ENCODE peak calls at places on chromosome 11, in ten cellular contexts. One of them, this sample, is unnamed.
A peak's percentile ranks its signal among the peaks of the same experiment; 100 is the strongest.

GRCh38 chr11:112925516-112926310 is 35.5 kb upstream of the NCAM1 start:
- DNase-seq in hypothalamus: no peak
- DNase-seq in NCI-H1417: no peak
- DNase-seq in HFF-Myc: no peak
- DNase-seq in retina: no peak
- DNase-seq in upper lobe of right lung: no peak
- DNase-seq in glutamatergic neuron: no peak
- DNase-seq in astrocyte: no peak
- DNase-seq in AG10803: no peak
- DNase-seq in NCI-H82: no peak
- DNase-seq in this sample: no peak

GRCh38 chr11:110921742-110922200 is 209.5 kb upstream of the ARHGAP20 start:
- DNase-seq in hypothalamus: no peak
- DNase-seq in NCI-H1417: no peak
- DNase-seq in HFF-Myc: no peak
- DNase-seq in retina: no peak
- DNase-seq in upper lobe of right lung: no peak
- DNase-seq in glutamatergic neuron: no peak
- DNase-seq in astrocyte: peak; percentile 67
- DNase-seq in AG10803: peak; percentile 24
- DNase-seq in NCI-H82: peak; percentile 21
- DNase-seq in this sample: no peak

GRCh38 chr11:68524213-68524612 is 63.7 kb downstream of the PPP6R3 start:
- DNase-seq in hypothalamus: no peak
- DNase-seq in NCI-H1417: no peak
- DNase-seq in HFF-Myc: peak; percentile 57
- DNase-seq in retina: no peak
- DNase-seq in upper lobe of right lung: no peak
- DNase-seq in glutamatergic neuron: no peak
- DNase-seq in astrocyte: no peak
- DNase-seq in AG10803: no peak
- DNase-seq in NCI-H82: no peak
- DNase-seq in this sample: no peak

GRCh38 chr11:34599406-34599901 is 21.4 kb upstream of the EHF start:
- DNase-seq in hypothalamus: no peak
- DNase-seq in NCI-H1417: no peak
- DNase-seq in HFF-Myc: peak; percentile 40
- DNase-seq in retina: no peak
- DNase-seq in upper lobe of right lung: no peak
- DNase-seq in glutamatergic neuron: no peak
- DNase-seq in astrocyte: peak; percentile 88
- DNase-seq in AG10803: peak; percentile 82
- DNase-seq in NCI-H82: no peak
- DNase-seq in this sample: no peak

GRCh38 chr11:129815596-129816461 is at the start of gene TMEM45B:
- DNase-seq in hypothalamus: no peak
- DNase-seq in NCI-H1417: peak; percentile 89
- DNase-seq in HFF-Myc: no peak
- DNase-seq in retina: peak; percentile 73
- DNase-seq in upper lobe of right lung: peak; percentile 88
- DNase-seq in glutamatergic neuron: peak; percentile 53
- DNase-seq in astrocyte: no peak
- DNase-seq in AG10803: no peak
- DNase-seq in NCI-H82: no peak
- DNase-seq in this sample: no peak

GRCh38 chr11:47010192-47010591 is 73.6 kb downstream of the CSTPP1 start:
- DNase-seq in hypothalamus: no peak
- DNase-seq in NCI-H1417: no peak
- DNase-seq in HFF-Myc: no peak
- DNase-seq in retina: no peak
- DNase-seq in upper lobe of right lung: no peak
- DNase-seq in glutamatergic neuron: no peak
- DNase-seq in astrocyte: no peak
- DNase-seq in AG10803: peak; percentile 57
- DNase-seq in NCI-H82: peak; percentile 52
- DNase-seq in this sample: no peak

GRCh38 chr11:131977854-131978253 is 607.4 kb downstream of the NTM start:
- DNase-seq in hypothalamus: no peak
- DNase-seq in NCI-H1417: no peak
- DNase-seq in HFF-Myc: no peak
- DNase-seq in retina: no peak
- DNase-seq in upper lobe of right lung: no peak
- DNase-seq in glutamatergic neuron: no peak
- DNase-seq in astrocyte: peak; percentile 93
- DNase-seq in AG10803: peak; percentile 78
- DNase-seq in NCI-H82: no peak
- DNase-seq in this sample: no peak

GRCh38 chr11:45847908-45848316 is 637 bp downstream of the CRY2 start:
- DNase-seq in hypothalamus: no peak
- DNase-seq in NCI-H1417: peak; percentile 71
- DNase-seq in HFF-Myc: no peak
- DNase-seq in retina: no peak
- DNase-seq in upper lobe of right lung: peak; percentile 74
- DNase-seq in glutamatergic neuron: peak; percentile 28
- DNase-seq in astrocyte: peak; percentile 63
- DNase-seq in AG10803: peak; percentile 76
- DNase-seq in NCI-H82: peak; percentile 55
- DNase-seq in this sample: no peak

GRCh38 chr11:105297463-105297862 is 157.9 kb upstream of the CARD18 start:
- DNase-seq in hypothalamus: no peak
- DNase-seq in NCI-H1417: no peak
- DNase-seq in HFF-Myc: peak; percentile 2
- DNase-seq in retina: no peak
- DNase-seq in upper lobe of right lung: no peak
- DNase-seq in glutamatergic neuron: no peak
- DNase-seq in astrocyte: peak; percentile 71
- DNase-seq in AG10803: peak; percentile 15
- DNase-seq in NCI-H82: no peak
- DNase-seq in this sample: no peak

GRCh38 chr11:59263225-59263894 is 50.6 kb upstream of the MPEG1 start:
- DNase-seq in hypothalamus: no peak
- DNase-seq in NCI-H1417: no peak
- DNase-seq in HFF-Myc: no peak
- DNase-seq in retina: peak; percentile 35
- DNase-seq in upper lobe of right lung: no peak
- DNase-seq in glutamatergic neuron: no peak
- DNase-seq in astrocyte: no peak
- DNase-seq in AG10803: no peak
- DNase-seq in NCI-H82: peak; percentile 42
- DNase-seq in this sample: no peak

GRCh38 chr11:66951135-66951534 is 7.0 kb downstream of the PC start:
- DNase-seq in hypothalamus: no peak
- DNase-seq in NCI-H1417: no peak
- DNase-seq in HFF-Myc: no peak
- DNase-seq in retina: no peak
- DNase-seq in upper lobe of right lung: no peak
- DNase-seq in glutamatergic neuron: no peak
- DNase-seq in astrocyte: no peak
- DNase-seq in AG10803: no peak
- DNase-seq in NCI-H82: no peak
- DNase-seq in this sample: no peak

GRCh38 chr11:126246636-126247035 is 22.1 kb downstream of the SRPRA start:
- DNase-seq in hypothalamus: no peak
- DNase-seq in NCI-H1417: no peak
- DNase-seq in HFF-Myc: no peak
- DNase-seq in retina: no peak
- DNase-seq in upper lobe of right lung: no peak
- DNase-seq in glutamatergic neuron: no peak
- DNase-seq in astrocyte: peak; percentile 29
- DNase-seq in AG10803: peak; percentile 41
- DNase-seq in NCI-H82: no peak
- DNase-seq in this sample: no peak

GRCh38 chr11:12321217-12321937 is 56.0 kb upstream of the PARVA start:
- DNase-seq in hypothalamus: no peak
- DNase-seq in NCI-H1417: peak; percentile 34
- DNase-seq in HFF-Myc: no peak
- DNase-seq in retina: no peak
- DNase-seq in upper lobe of right lung: no peak
- DNase-seq in glutamatergic neuron: no peak
- DNase-seq in astrocyte: no peak
- DNase-seq in AG10803: no peak
- DNase-seq in NCI-H82: no peak
- DNase-seq in this sample: no peak

GRCh38 chr11:3158821-3159220 is 6.3 kb downstream of the OSBPL5 start:
- DNase-seq in hypothalamus: no peak
- DNase-seq in NCI-H1417: no peak
- DNase-seq in HFF-Myc: no peak
- DNase-seq in retina: no peak
- DNase-seq in upper lobe of right lung: no peak
- DNase-seq in glutamatergic neuron: no peak
- DNase-seq in astrocyte: no peak
- DNase-seq in AG10803: no peak
- DNase-seq in NCI-H82: no peak
- DNase-seq in this sample: no peak

GRCh38 chr11:65552413-65552951 is 5.7 kb downstream of the LTBP3 start:
- DNase-seq in hypothalamus: no peak
- DNase-seq in NCI-H1417: peak; percentile 65
- DNase-seq in HFF-Myc: no peak
- DNase-seq in retina: no peak
- DNase-seq in upper lobe of right lung: no peak
- DNase-seq in glutamatergic neuron: no peak
- DNase-seq in astrocyte: no peak
- DNase-seq in AG10803: no peak
- DNase-seq in NCI-H82: peak; percentile 77
- DNase-seq in this sample: no peak

GRCh38 chr11:115042002-115042401 is 363.7 kb downstream of the NXPE2 start:
- DNase-seq in hypothalamus: no peak
- DNase-seq in NCI-H1417: no peak
- DNase-seq in HFF-Myc: no peak
- DNase-seq in retina: peak; percentile 29
- DNase-seq in upper lobe of right lung: no peak
- DNase-seq in glutamatergic neuron: peak; percentile 86
- DNase-seq in astrocyte: no peak
- DNase-seq in AG10803: no peak
- DNase-seq in NCI-H82: peak; percentile 32
- DNase-seq in this sample: no peak

GRCh38 chr11:116782728-116783127 is 5.1 kb downstream of the ZPR1 start:
- DNase-seq in hypothalamus: no peak
- DNase-seq in NCI-H1417: no peak
- DNase-seq in HFF-Myc: no peak
- DNase-seq in retina: no peak
- DNase-seq in upper lobe of right lung: no peak
- DNase-seq in glutamatergic neuron: no peak
- DNase-seq in astrocyte: peak; percentile 48
- DNase-seq in AG10803: peak; percentile 64
- DNase-seq in NCI-H82: no peak
- DNase-seq in this sample: no peak

GRCh38 chr11:75813622-75814039 is 1.4 kb upstream of the UVRAG start:
- DNase-seq in hypothalamus: no peak
- DNase-seq in NCI-H1417: no peak
- DNase-seq in HFF-Myc: no peak
- DNase-seq in retina: no peak
- DNase-seq in upper lobe of right lung: no peak
- DNase-seq in glutamatergic neuron: no peak
- DNase-seq in astrocyte: peak; percentile 23
- DNase-seq in AG10803: no peak
- DNase-seq in NCI-H82: no peak
- DNase-seq in this sample: no peak

GRCh38 chr11:11594162-11594561 is 27.6 kb downstream of the GALNT18 start:
- DNase-seq in hypothalamus: no peak
- DNase-seq in NCI-H1417: no peak
- DNase-seq in HFF-Myc: no peak
- DNase-seq in retina: no peak
- DNase-seq in upper lobe of right lung: no peak
- DNase-seq in glutamatergic neuron: no peak
- DNase-seq in astrocyte: no peak
- DNase-seq in AG10803: no peak
- DNase-seq in NCI-H82: no peak
- DNase-seq in this sample: no peak

GRCh38 chr11:443542-444199 is 1.9 kb upstream of the ANO9 start:
- DNase-seq in hypothalamus: no peak
- DNase-seq in NCI-H1417: peak; percentile 84
- DNase-seq in HFF-Myc: no peak
- DNase-seq in retina: peak; percentile 50
- DNase-seq in upper lobe of right lung: no peak
- DNase-seq in glutamatergic neuron: no peak
- DNase-seq in astrocyte: no peak
- DNase-seq in AG10803: peak; percentile 41
- DNase-seq in NCI-H82: peak; percentile 25
- DNase-seq in this sample: no peak

GRCh38 chr11:65206901-65207300 is 25.2 kb downstream of the CAPN1 start:
- DNase-seq in hypothalamus: no peak
- DNase-seq in NCI-H1417: no peak
- DNase-seq in HFF-Myc: no peak
- DNase-seq in retina: no peak
- DNase-seq in upper lobe of right lung: no peak
- DNase-seq in glutamatergic neuron: no peak
- DNase-seq in astrocyte: no peak
- DNase-seq in AG10803: no peak
- DNase-seq in NCI-H82: no peak
- DNase-seq in this sample: no peak

GRCh38 chr11:85118151-85118550 is 509.0 kb downstream of the DLG2 start:
- DNase-seq in hypothalamus: no peak
- DNase-seq in NCI-H1417: no peak
- DNase-seq in HFF-Myc: no peak
- DNase-seq in retina: no peak
- DNase-seq in upper lobe of right lung: no peak
- DNase-seq in glutamatergic neuron: no peak
- DNase-seq in astrocyte: peak; percentile 33
- DNase-seq in AG10803: no peak
- DNase-seq in NCI-H82: peak; percentile 91
- DNase-seq in this sample: no peak

GRCh38 chr11:74255741-74256369 is 55.6 kb downstream of the P4HA3 start:
- DNase-seq in hypothalamus: no peak
- DNase-seq in NCI-H1417: peak; percentile 86
- DNase-seq in HFF-Myc: peak; percentile 21
- DNase-seq in retina: peak; percentile 70
- DNase-seq in upper lobe of right lung: no peak
- DNase-seq in glutamatergic neuron: peak; percentile 55
- DNase-seq in astrocyte: peak; percentile 20
- DNase-seq in AG10803: peak; percentile 61
- DNase-seq in NCI-H82: peak; percentile 65
- DNase-seq in this sample: no peak

GRCh38 chr11:100003985-100004384 is 683.1 kb upstream of the ARHGAP42 start:
- DNase-seq in hypothalamus: no peak
- DNase-seq in NCI-H1417: no peak
- DNase-seq in HFF-Myc: no peak
- DNase-seq in retina: no peak
- DNase-seq in upper lobe of right lung: no peak
- DNase-seq in glutamatergic neuron: no peak
- DNase-seq in astrocyte: no peak
- DNase-seq in AG10803: no peak
- DNase-seq in NCI-H82: no peak
- DNase-seq in this sample: no peak

GRCh38 chr11:117900720-117901440 is 24.4 kb upstream of the FXYD6 start:
- DNase-seq in hypothalamus: no peak
- DNase-seq in NCI-H1417: peak; percentile 19
- DNase-seq in HFF-Myc: no peak
- DNase-seq in retina: no peak
- DNase-seq in upper lobe of right lung: peak; percentile 58
- DNase-seq in glutamatergic neuron: no peak
- DNase-seq in astrocyte: no peak
- DNase-seq in AG10803: no peak
- DNase-seq in NCI-H82: no peak
- DNase-seq in this sample: peak; percentile 31

GRCh38 chr11:45216901-45217300 is 69.2 kb downstream of the SYT13 start:
- DNase-seq in hypothalamus: no peak
- DNase-seq in NCI-H1417: no peak
- DNase-seq in HFF-Myc: no peak
- DNase-seq in retina: no peak
- DNase-seq in upper lobe of right lung: no peak
- DNase-seq in glutamatergic neuron: no peak
- DNase-seq in astrocyte: peak; percentile 50
- DNase-seq in AG10803: peak; percentile 2
- DNase-seq in NCI-H82: no peak
- DNase-seq in this sample: no peak

GRCh38 chr11:46290598-46291309 is 13.3 kb downstream of the CREB3L1 start:
- DNase-seq in hypothalamus: no peak
- DNase-seq in NCI-H1417: peak; percentile 66
- DNase-seq in HFF-Myc: peak; percentile 97
- DNase-seq in retina: no peak
- DNase-seq in upper lobe of right lung: peak; percentile 88
- DNase-seq in glutamatergic neuron: no peak
- DNase-seq in astrocyte: peak; percentile 94
- DNase-seq in AG10803: peak; percentile 99
- DNase-seq in NCI-H82: peak; percentile 90
- DNase-seq in this sample: peak; percentile 88

GRCh38 chr11:36455658-36456111 is 54.4 kb downstream of the TRAF6 start:
- DNase-seq in hypothalamus: no peak
- DNase-seq in NCI-H1417: no peak
- DNase-seq in HFF-Myc: peak; percentile 88
- DNase-seq in retina: peak; percentile 80
- DNase-seq in upper lobe of right lung: peak; percentile 69
- DNase-seq in glutamatergic neuron: no peak
- DNase-seq in astrocyte: peak; percentile 100
- DNase-seq in AG10803: peak; percentile 100
- DNase-seq in NCI-H82: peak; percentile 3
- DNase-seq in this sample: no peak

This sample was measured in RWPE2.